ENCODE peak calls at places on chromosomes 6 and 20, in six cellular contexts. T is brain microvascular endothelial cell, Y is BJ, P is bronchial epithelial cell, D is breast epithelium, A is WTC11. M is an unnamed sample.

GRCh38 chr6:11912420-11912819 is 99.7 kb upstream of the HIVEP1 start:
- DNase-seq in D (no peak), Y (no peak), A (no peak), P (no peak), T (no peak), M (no peak)

GRCh38 chr6:152207915-152208714 is 400.6 kb downstream of the ESR1 start:
- DNase-seq in D (no peak), P (no peak), T (no peak), A (no peak), Y (no peak), M (no peak)

GRCh38 chr6:32252326-32253009 is 28.6 kb upstream of the NOTCH4 start:
- DNase-seq in A (no peak), P (no peak), T (no peak), D (no peak), Y (no peak), M (no peak)

GRCh38 chr6:150717419-150717818 is 117.7 kb downstream of the PLEKHG1 start:
- DNase-seq in D (peak; percentile 30), P (peak; percentile 74), A (peak; percentile 22), Y (no peak), T (no peak), M (no peak)

GRCh38 chr20:47456952-47457724 is 44.5 kb upstream of the NCOA3 start:
- DNase-seq in T (peak; percentile 73), P (peak; percentile 84), A (no peak), Y (peak; percentile 44), D (no peak), M (no peak)

GRCh38 chr6:16634855-16635254 is 126.4 kb downstream of the ATXN1 start:
- DNase-seq in D (no peak), A (no peak), Y (no peak), T (no peak), P (no peak), M (no peak)

GRCh38 chr20:60634773-60635172 is 617.3 kb upstream of the CDH4 start:
- DNase-seq in A (no peak), T (no peak), Y (no peak), D (no peak), P (no peak), M (no peak)

GRCh38 chr6:4879724-4880372 is 103.6 kb downstream of the CDYL start:
- DNase-seq in Y (no peak), A (no peak), D (no peak), T (no peak), P (no peak), M (peak; percentile 38)

GRCh38 chr6:11432713-11433450 is 104.7 kb upstream of the TMEM170B start:
- DNase-seq in A (no peak), Y (peak; percentile 98), P (peak; percentile 90), T (peak; percentile 32), D (no peak), M (no peak)

GRCh38 chr6:43990627-43991619 is 136.3 kb downstream of the MRPL14 start:
- DNase-seq in Y (no peak), P (no peak), T (no peak), A (no peak), D (no peak), M (no peak)

GRCh38 chr6:35069262-35069661 is 71.9 kb downstream of the TCP11 start:
- DNase-seq in D (no peak), P (no peak), A (no peak), T (no peak), Y (no peak), M (no peak)

GRCh38 chr6:41735427-41736206 is at the start of gene TFEB:
- DNase-seq in D (peak; percentile 92), P (peak; percentile 78), A (peak; percentile 94), T (peak; percentile 87), Y (peak; percentile 36), M (peak; percentile 96)

GRCh38 chr6:148814869-148815268 is 68.0 kb downstream of the UST start:
- DNase-seq in P (no peak), A (no peak), D (no peak), Y (no peak), T (no peak), M (no peak)

GRCh38 chr20:16352751-16353150 is 220.5 kb downstream of the KIF16B start:
- DNase-seq in A (no peak), T (no peak), Y (no peak), D (no peak), P (no peak), M (no peak)

GRCh38 chr6:141513830-141514229 is 618.9 kb upstream of the GJE1 start:
- DNase-seq in Y (no peak), P (no peak), D (no peak), T (no peak), A (no peak), M (no peak)

GRCh38 chr6:16697437-16698162 is 63.7 kb downstream of the ATXN1 start:
- DNase-seq in A (no peak), T (no peak), D (no peak), Y (no peak), P (no peak), M (no peak)

GRCh38 chr6:134288538-134289203 is 29.2 kb downstream of the SGK1 start:
- DNase-seq in Y (peak; percentile 84), P (peak; percentile 90), A (no peak), D (no peak), T (peak; percentile 85), M (peak; percentile 33)

GRCh38 chr6:32692019-32692418 is 25.6 kb upstream of the HLA-DQB1 start:
- DNase-seq in D (no peak), A (no peak), Y (no peak), T (no peak), P (peak; percentile 54), M (peak; percentile 53)

GRCh38 chr20:57596358-57596757 is 23.9 kb downstream of the ZBP1 start:
- DNase-seq in Y (no peak), P (no peak), D (no peak), T (no peak), A (no peak), M (no peak)

GRCh38 chr20:57598060-57598459 is 22.2 kb downstream of the ZBP1 start:
- DNase-seq in T (no peak), A (no peak), Y (no peak), D (no peak), P (no peak), M (no peak)

GRCh38 chr20:57598491-57598890 is 21.7 kb downstream of the ZBP1 start:
- DNase-seq in D (no peak), Y (no peak), P (no peak), T (no peak), A (no peak), M (no peak)

GRCh38 chr20:57595041-57596030 is 24.9 kb downstream of the ZBP1 start:
- DNase-seq in T (no peak), D (no peak), Y (no peak), A (no peak), P (no peak), M (no peak)

DNA sequence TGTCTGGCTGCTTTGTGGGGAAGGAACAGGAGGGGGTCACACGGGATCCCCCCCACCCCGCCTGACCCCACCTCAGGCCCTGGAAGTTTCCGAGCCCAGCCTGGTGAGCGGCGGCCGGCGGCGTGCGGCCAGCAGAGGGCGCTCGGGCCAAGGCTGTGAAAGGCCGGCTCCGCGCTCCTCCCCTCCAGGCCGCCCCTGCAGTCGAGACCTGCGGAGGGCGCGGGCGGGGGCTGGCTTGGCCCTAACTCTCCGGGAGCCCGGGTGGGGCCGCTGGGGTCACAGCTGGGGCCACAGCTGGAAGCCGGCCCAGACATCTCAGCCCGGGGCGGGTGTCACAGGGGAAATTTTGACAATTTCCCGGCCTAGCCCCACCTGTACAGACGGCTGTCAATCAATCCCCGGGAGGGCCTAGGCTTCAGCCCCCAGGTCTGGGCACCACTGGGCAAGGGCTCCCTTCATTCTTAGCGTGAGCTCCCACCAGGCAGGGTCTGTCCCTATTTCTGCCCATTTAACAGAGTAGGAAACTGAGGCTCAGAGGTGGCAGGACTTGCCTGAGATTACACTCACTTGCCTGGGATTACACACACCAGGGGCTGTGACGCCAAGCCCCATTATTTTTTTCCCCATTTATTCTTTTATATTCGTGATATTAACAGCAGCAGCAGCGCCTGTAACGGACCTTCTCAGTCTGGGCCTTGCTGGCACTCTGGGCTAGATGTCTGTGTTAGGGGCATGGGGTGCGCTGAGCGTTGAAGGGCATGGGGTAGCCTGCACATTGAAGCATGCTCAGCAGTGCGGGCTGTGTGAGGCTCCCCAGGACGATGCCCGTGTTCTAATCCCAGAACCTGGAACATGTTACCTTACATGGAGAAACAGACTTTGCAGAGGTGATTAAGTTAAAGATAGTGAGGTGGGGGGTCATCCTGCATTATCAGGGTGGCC is 23.0 kb downstream of the ZBP1 start:
- DNase-seq in D (peak; percentile 43), A (peak; percentile 81), Y (no peak), P (no peak), T (peak; percentile 8), M (peak; percentile 88)
- TF ChIP-seq CTCF in D (peak; percentile 72), A (peak; percentile 88), Y (peak; percentile 76), P (peak; percentile 83), T (peak; percentile 67), M (peak; percentile 75)

DNA sequence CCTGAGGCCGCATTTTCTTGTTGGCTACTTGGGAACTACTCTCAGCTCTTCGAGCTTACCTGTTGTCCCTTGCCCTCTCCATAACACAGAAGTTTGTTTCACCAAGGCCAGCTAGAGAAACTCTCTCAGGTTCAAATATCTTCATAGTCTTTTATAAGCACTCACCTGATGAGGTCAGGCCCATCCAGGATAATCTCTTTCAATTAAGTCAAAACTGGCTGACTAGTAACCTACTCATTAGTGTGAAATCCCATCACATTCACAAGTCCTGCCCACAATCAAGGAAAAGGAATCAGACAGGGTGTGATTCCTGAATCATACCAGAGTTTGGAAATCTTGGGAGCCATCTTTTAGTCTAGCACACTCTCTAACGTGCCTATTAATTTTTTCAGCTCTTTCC is 195.2 kb upstream of the HS3ST5 start:
- DNase-seq in A (no peak), D (no peak), P (no peak), T (no peak), Y (no peak), M (no peak)
- TF ChIP-seq CTCF in A (no peak), D (no peak), P (no peak), T (no peak), Y (no peak), M (no peak)

DNA sequence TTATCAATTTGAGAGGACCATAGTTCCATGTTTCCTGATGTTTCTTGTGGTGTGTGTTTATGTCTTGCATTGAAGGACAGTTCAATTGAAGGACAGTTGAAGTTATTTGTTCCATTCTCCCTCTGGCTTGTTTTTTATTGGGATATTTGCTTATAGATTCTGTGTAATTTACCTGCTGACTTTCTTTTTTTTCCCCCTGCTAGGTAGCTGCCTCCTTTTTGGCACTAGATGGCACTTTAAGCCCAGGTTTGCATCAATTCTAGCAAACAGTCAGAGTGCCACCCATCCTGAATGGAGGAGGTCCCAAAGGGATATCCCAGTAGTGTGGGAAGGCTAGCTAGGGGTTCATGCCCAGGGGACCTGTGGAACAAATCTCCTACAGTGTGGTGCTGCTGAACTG is 78.1 kb downstream of the CFAP61 start:
- DNase-seq in Y (no peak), D (no peak), T (peak; percentile 3), P (peak; percentile 26), A (no peak), M (no peak)
- TF ChIP-seq CTCF in Y (peak; percentile 29), D (no peak), T (peak; percentile 23), P (peak; percentile 33), A (peak; percentile 27), M (peak; percentile 29)

GRCh38 chr20:9409352-9409751 is 105.0 kb upstream of the LAMP5 start:
- DNase-seq in A (no peak), T (peak; percentile 29), Y (peak; percentile 16), D (no peak), P (peak; percentile 15), M (no peak)

GRCh38 chr20:9411833-9412232 is 102.6 kb upstream of the LAMP5 start:
- DNase-seq in D (no peak), Y (no peak), P (no peak), T (no peak), A (no peak), M (no peak)

GRCh38 chr20:9407805-9408421 is 106.5 kb upstream of the LAMP5 start:
- DNase-seq in A (peak; percentile 73), Y (peak; percentile 22), P (peak; percentile 65), T (peak; percentile 84), D (peak; percentile 55), M (peak; percentile 56)

GRCh38 chr20:9409981-9410380 is 104.4 kb upstream of the LAMP5 start:
- DNase-seq in P (peak; percentile 61), Y (peak; percentile 23), D (no peak), T (peak; percentile 81), A (no peak), M (no peak)

GRCh38 chr20:9408422-9409300 is 105.7 kb upstream of the LAMP5 start:
- DNase-seq in D (no peak), P (peak; percentile 66), T (peak; percentile 69), A (no peak), Y (peak; percentile 24), M (no peak)
- TF ChIP-seq CTCF in D (no peak), P (no peak), T (no peak), A (no peak), Y (no peak), M (no peak)

M was measured in GM20000.